ENCODE peak calls at places on chromosomes 16 and 17, in five cellular contexts. V is H9, O is IMR-90, L is neuronal stem cell, H is H1. B is an unnamed sample.

GRCh38 chr16:26742040-26742439 is 324.7 kb upstream of the C16orf82 start:
- DNase-seq in V (no peak), O (no peak), L (no peak), H (no peak), B (no peak)

GRCh38 chr16:19997264-19997663 is 76.4 kb downstream of the GPR139 start:
- DNase-seq in V (no peak), O (no peak), L (no peak), H (no peak), B (no peak)

GRCh38 chr17:36760425-36760824 is 159.0 kb downstream of the MRM1 start:
- DNase-seq in V (no peak), O (no peak), L (no peak), H (no peak), B (no peak)

GRCh38 chr17:4161179-4161559 is 18.2 kb downstream of the CYB5D2 start:
- DNase-seq in V (peak), O (peak), L (no peak), H (no peak), B (peak)

GRCh38 chr17:73224663-73225305 is 31.9 kb downstream of the COG1 start:
- DNase-seq in V (no peak), O (no peak), L (no peak), H (no peak), B (no peak)

GRCh38 chr16:14196539-14196938 is 125.4 kb downstream of the MRTFB start:
- DNase-seq in V (no peak), O (no peak), L (no peak), H (no peak), B (no peak)

GRCh38 chr16:69928856-69929400 is 22.2 kb upstream of the CLEC18A start:
- DNase-seq in V (no peak), O (no peak), L (no peak), H (no peak), B (no peak)

GRCh38 chr17:68169840-68170239 is 78.0 kb upstream of the AMZ2 start:
- DNase-seq in V (no peak), O (no peak), L (no peak), H (no peak), B (no peak)

GRCh38 chr16:46929378-46930332 is 43.8 kb downstream of the DNAJA2 start:
- DNase-seq in V (peak), O (peak), L (peak), H (peak), B (peak)

GRCh38 chr17:32461853-32462617 is 17.7 kb downstream of the PSMD11 start:
- DNase-seq in V (peak), O (peak), L (peak), H (peak), B (peak)

GRCh38 chr16:12771341-12771798 is 32.3 kb downstream of the CPPED1 start:
- DNase-seq in V (no peak), O (no peak), L (no peak), H (no peak), B (no peak)

GRCh38 chr17:14506364-14506763 is 205.5 kb downstream of the HS3ST3B1 start:
- DNase-seq in V (no peak), O (no peak), L (no peak), H (no peak), B (no peak)

GRCh38 chr16:28494141-28494851 is at the start of gene APOBR:
- DNase-seq in V (no peak), O (no peak), L (no peak), H (no peak), B (no peak)

GRCh38 chr16:80518436-80518835 is 22.4 kb upstream of the DYNLRB2 start:
- DNase-seq in V (no peak), O (peak), L (no peak), H (no peak), B (no peak)

GRCh38 chr17:62565817-62566216 is 61.7 kb upstream of the MRC2 start:
- DNase-seq in V (no peak), O (peak), L (no peak), H (no peak), B (peak)

GRCh38 chr16:53999841-54000240 is 286.7 kb downstream of the IRX3 start:
- DNase-seq in V (no peak), O (peak), L (no peak), H (no peak), B (no peak)

GRCh38 chr17:75575197-75575596 is 12.4 kb upstream of the MYO15B start:
- DNase-seq in V (no peak), O (no peak), L (no peak), H (no peak), B (no peak)

GRCh38 chr17:58189436-58190146 is 2.9 kb upstream of the EPX start:
- DNase-seq in V (no peak), O (peak), L (no peak), H (no peak), B (peak)

GRCh38 chr16:53058441-53058840 is 3.6 kb downstream of the CHD9 start:
- DNase-seq in V (no peak), O (no peak), L (no peak), H (no peak), B (no peak)

GRCh38 chr17:77476498-77476897 is 335.7 kb downstream of the SEC14L1 start:
- DNase-seq in V (no peak), O (no peak), L (no peak), H (no peak), B (no peak)

GRCh38 chr17:76740329-76741118 is 2.6 kb downstream of the MFSD11 start:
- DNase-seq in V (no peak), O (peak), L (no peak), H (no peak), B (peak)

GRCh38 chr16:57572978-57573733 is 30.7 kb downstream of the ADGRG5 start:
- DNase-seq in V (no peak), O (no peak), L (no peak), H (no peak), B (no peak)

GRCh38 chr16:1877804-1878203 is 5.8 kb upstream of the MEIOB start:
- DNase-seq in V (no peak), O (no peak), L (no peak), H (no peak), B (no peak)

GRCh38 chr17:50909765-50910661 is 43.9 kb upstream of the TOB1 start:
- DNase-seq in V (no peak), O (no peak), L (no peak), H (no peak), B (no peak)

GRCh38 chr16:79752421-79752820 is 151.9 kb upstream of the MAF start:
- DNase-seq in V (no peak), O (no peak), L (no peak), H (no peak), B (no peak)

GRCh38 chr16:81707411-81708321 is 71.4 kb upstream of the PLCG2 start:
- DNase-seq in V (no peak), O (peak), L (no peak), H (no peak), B (peak)
- H4K91ac ChIP-seq in V (no peak), O (no peak), L (no peak), H (no peak), B (no peak)

DNA sequence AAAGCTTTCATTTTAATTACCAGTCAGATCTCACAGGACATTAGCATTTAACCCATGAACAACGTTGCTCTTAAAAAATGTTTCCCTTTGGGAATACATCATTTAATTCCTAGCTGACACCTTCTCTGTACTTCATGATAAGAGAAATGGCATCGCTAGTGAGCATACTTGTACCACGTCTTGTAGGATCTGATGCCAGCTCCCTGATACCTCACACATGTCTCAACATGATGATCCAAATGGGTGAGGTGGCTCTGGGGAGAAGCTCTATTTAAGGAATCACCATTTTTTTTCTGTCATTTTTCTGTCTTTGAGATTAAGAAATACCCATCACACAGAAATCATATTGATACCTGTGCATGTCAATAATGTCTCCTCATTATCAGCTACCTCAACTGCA is 772.1 kb upstream of the CA10 start:
- DNase-seq in V (no peak), O (no peak), L (no peak), H (no peak), B (no peak)
- H2BK15ac ChIP-seq in V (no peak), O (no peak), L (no peak), H (no peak), B (no peak)

GRCh38 chr16:72976047-72976746 is 71.7 kb downstream of the ZFHX3 start:
- DNase-seq in V (no peak), O (no peak), L (no peak), H (no peak), B (no peak)
- H2AK5ac ChIP-seq in V (no peak), O (no peak), L (no peak), H (no peak), B (no peak)

DNA sequence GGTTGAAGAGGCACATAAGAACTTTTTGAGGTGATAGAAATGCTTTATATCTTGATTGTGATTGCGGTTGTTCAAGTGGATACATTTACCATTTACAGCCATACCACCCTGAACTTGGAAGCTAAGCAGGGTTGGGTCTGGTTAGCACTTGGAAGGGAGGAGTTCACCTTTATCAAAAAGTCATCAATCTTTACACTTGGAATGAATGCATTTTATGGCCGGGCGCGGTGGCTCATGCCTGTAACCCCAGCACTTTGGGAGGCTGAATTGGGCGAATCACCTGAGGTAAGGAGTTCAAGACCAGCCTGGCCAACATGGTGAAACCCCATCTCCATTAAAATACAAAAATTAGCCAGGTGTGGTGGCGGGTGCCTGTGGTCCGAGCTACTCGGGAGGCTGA is 9.5 kb upstream of the GJD3 start:
- DNase-seq in V (no peak), O (no peak), L (no peak), H (no peak), B (no peak)
- H4K91ac ChIP-seq in V (no peak), O (no peak), L (no peak), H (no peak), B (no peak)

DNA sequence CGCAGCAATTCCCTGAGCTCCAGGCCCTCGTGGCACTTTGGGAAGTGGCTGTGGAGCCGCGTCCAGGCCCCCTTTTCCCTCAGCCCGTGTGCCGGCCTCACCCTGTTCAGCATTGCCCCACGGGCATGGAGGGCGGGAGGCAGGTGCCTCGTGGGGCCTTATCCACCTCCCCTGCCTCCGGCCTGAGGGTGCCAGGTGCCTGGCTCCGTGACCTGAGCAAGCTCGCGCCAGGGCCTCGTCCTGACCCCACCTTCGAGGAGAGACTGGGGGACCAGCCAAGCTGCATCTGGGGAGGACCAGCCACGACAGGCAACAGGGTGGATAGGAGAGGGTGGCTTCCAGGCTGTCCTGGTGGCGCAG is 27.0 kb upstream of the AATK start:
- DNase-seq in V (no peak), O (no peak), L (no peak), H (no peak), B (no peak)
- H2BK15ac ChIP-seq in V (no peak), O (no peak), L (no peak), H (no peak), B (no peak)

GRCh38 chr17:81012574-81013447 is 21.2 kb downstream of the CHMP6 start:
- DNase-seq in V (no peak), O (no peak), L (no peak), H (no peak), B (no peak)

GRCh38 chr17:81011951-81012350 is 20.3 kb downstream of the CHMP6 start:
- DNase-seq in V (no peak), O (no peak), L (no peak), H (no peak), B (no peak)

GRCh38 chr17:81013642-81014041 is 21.3 kb upstream of the BAIAP2 start:
- DNase-seq in V (no peak), O (no peak), L (no peak), H (no peak), B (no peak)

GRCh38 chr17:81009124-81009523 is 17.5 kb downstream of the CHMP6 start:
- DNase-seq in V (no peak), O (no peak), L (no peak), H (no peak), B (no peak)

DNA sequence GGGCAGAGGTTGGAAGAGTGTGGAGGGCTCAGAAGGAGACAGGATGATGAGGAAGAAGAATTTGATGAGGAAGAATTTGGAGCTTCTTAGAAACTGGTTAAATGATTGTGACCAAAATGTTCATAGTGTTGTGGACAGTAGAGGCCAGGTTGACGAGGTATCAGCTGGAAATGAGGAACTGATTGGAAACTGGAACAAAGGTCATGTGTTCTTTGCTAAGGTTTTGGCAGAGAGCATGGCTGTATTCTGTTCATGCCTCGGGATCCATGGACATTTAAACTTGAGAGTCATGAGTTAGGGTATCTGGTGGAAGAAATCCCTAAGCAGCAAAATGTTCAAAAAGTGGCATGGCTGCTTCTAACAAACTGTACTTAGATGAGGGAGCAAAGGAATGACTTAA is 19.3 kb downstream of the CHMP6 start:
- DNase-seq in V (no peak), O (no peak), L (no peak), H (no peak), B (no peak)
- H2AK5ac ChIP-seq in V (no peak), O (no peak), L (peak), H (no peak), B (no peak)

GRCh38 chr16:67968440-67969285 is at the start of gene SLC12A4:
- DNase-seq in V (peak), O (peak), L (peak), H (peak), B (peak)

GRCh38 chr16:67967956-67968439 is 439 bp downstream of the SLC12A4 start:
- DNase-seq in V (no peak), O (peak), L (peak), H (peak), B (peak)

GRCh38 chr16:67966549-67967182 is 1.8 kb downstream of the SLC12A4 start:
- DNase-seq in V (peak), O (no peak), L (no peak), H (no peak), B (peak)

GRCh38 chr16:67965668-67966548 is 2.5 kb downstream of the SLC12A4 start:
- DNase-seq in V (no peak), O (no peak), L (no peak), H (no peak), B (peak)

GRCh38 chr16:67967183-67967955 is 1.1 kb downstream of the SLC12A4 start:
- DNase-seq in V (no peak), O (no peak), L (no peak), H (no peak), B (peak)
- H4K91ac ChIP-seq in V (no peak), O (peak), L (no peak), H (no peak), B (peak)

GRCh38 chr16:73047536-73048291 is at the start of gene ZFHX3:
- DNase-seq in V (peak), O (peak), L (no peak), H (peak), B (peak)
- H2BK15ac ChIP-seq in V (no peak), O (peak), L (peak), H (peak), B (peak)